ENCODE peak calls at places on chromosomes 6 and 20, in seven cellular contexts. P is HT-29; A is foreskin fibroblast; M is neural crest cell; H is left ventricle myocardium inferior; Y is HT1080; V is activated CD4-positive, CD25-positive, alpha-beta regulatory T cell. I is an unnamed sample.

GRCh38 chr6:136052046-136052445 is 198.1 kb downstream of the MTFR2 start:
- DNase-seq in P (no peak), A (no peak), M (no peak), H (no peak), Y (no peak), V (no peak), I (no peak)

GRCh38 chr6:112482373-112482772 is 135.2 kb downstream of the RFPL4B start:
- DNase-seq in P (no peak), A (no peak), M (no peak), H (no peak), Y (no peak), V (no peak), I (no peak)

GRCh38 chr6:116393430-116393829 is 22.7 kb downstream of the DSE start:
- DNase-seq in P (no peak), A (no peak), M (no peak), H (no peak), Y (no peak), V (no peak), I (no peak)

GRCh38 chr6:33420493-33421343 is 853 bp downstream of the SYNGAP1 start:
- DNase-seq in P (no peak), A (no peak), M (no peak), H (no peak), Y (no peak), V (no peak), I (no peak)

GRCh38 chr6:95743591-95743990 is 166.3 kb downstream of the MANEA start:
- DNase-seq in P (no peak), A (no peak), M (no peak), H (no peak), Y (no peak), V (no peak), I (no peak)

GRCh38 chr20:1005452-1006027 is 3.4 kb upstream of the RSPO4 start:
- DNase-seq in P (peak; percentile 65), A (peak; percentile 16), M (no peak), H (no peak), Y (peak; percentile 36), V (no peak), I (no peak)

GRCh38 chr6:113570176-113570575 is 287.0 kb upstream of the MARCKS start:
- DNase-seq in P (no peak), A (no peak), M (no peak), H (no peak), Y (no peak), V (no peak), I (no peak)

GRCh38 chr6:28814032-28814976 is 109.5 kb downstream of the TRIM27 start:
- DNase-seq in P (no peak), A (no peak), M (no peak), H (no peak), Y (no peak), V (no peak), I (no peak)

GRCh38 chr20:62063601-62063980 is 2.1 kb downstream of the TAF4 start:
- DNase-seq in P (no peak), A (no peak), M (peak; percentile 14), H (no peak), Y (no peak), V (no peak), I (no peak)

GRCh38 chr6:81890846-81891245 is 138.4 kb upstream of the TENT5A start:
- DNase-seq in P (no peak), A (peak; percentile 89), M (no peak), H (no peak), Y (peak; percentile 15), V (no peak), I (peak; percentile 54)

GRCh38 chr6:15247750-15248450 is 2.0 kb downstream of the JARID2 start:
- DNase-seq in P (peak; percentile 54), A (no peak), M (peak; percentile 47), H (peak; percentile 61), Y (peak; percentile 51), V (peak; percentile 62), I (no peak)

GRCh38 chr20:50635676-50636600 is 55.4 kb downstream of the RIPOR3 start:
- DNase-seq in P (peak; percentile 89), A (no peak), M (peak; percentile 70), H (peak; percentile 73), Y (peak; percentile 41), V (peak; percentile 12), I (no peak)

GRCh38 chr6:144314003-144314485 is 28.9 kb downstream of the UTRN start:
- DNase-seq in P (peak; percentile 14), A (peak; percentile 34), M (no peak), H (peak; percentile 70), Y (no peak), V (no peak), I (peak; percentile 53)

GRCh38 chr6:163531122-163531521 is 116.6 kb downstream of the QKI start:
- DNase-seq in P (no peak), A (no peak), M (no peak), H (no peak), Y (no peak), V (no peak), I (no peak)

GRCh38 chr6:139713416-139713815 is 339.0 kb upstream of the CITED2 start:
- DNase-seq in P (no peak), A (no peak), M (no peak), H (no peak), Y (no peak), V (no peak), I (no peak)

GRCh38 chr20:22387452-22387851 is 196.9 kb downstream of the FOXA2 start:
- DNase-seq in P (no peak), A (no peak), M (no peak), H (no peak), Y (peak; percentile 39), V (no peak), I (no peak)

GRCh38 chr6:86686496-86686895 is 250.8 kb upstream of the HTR1E start:
- DNase-seq in P (no peak), A (no peak), M (no peak), H (no peak), Y (no peak), V (no peak), I (no peak)

GRCh38 chr20:63085087-63085861 is 78.5 kb upstream of the BHLHE23 start:
- DNase-seq in P (peak; percentile 19), A (no peak), M (no peak), H (no peak), Y (no peak), V (no peak), I (no peak)

GRCh38 chr20:44319880-44320422 is 8.9 kb upstream of the FITM2 start:
- DNase-seq in P (no peak), A (no peak), M (no peak), H (no peak), Y (no peak), V (no peak), I (no peak)

GRCh38 chr6:30770164-30770563 is 25.8 kb upstream of the IER3 start:
- DNase-seq in P (no peak), A (no peak), M (no peak), H (no peak), Y (no peak), V (no peak), I (no peak)

GRCh38 chr20:3109350-3110302 is 25.1 kb upstream of the AVP start:
- DNase-seq in P (no peak), A (no peak), M (no peak), H (no peak), Y (no peak), V (no peak), I (no peak)

GRCh38 chr6:42505377-42505702 is 53.6 kb upstream of the TRERF1 start:
- DNase-seq in P (no peak), A (peak; percentile 51), M (no peak), H (no peak), Y (peak; percentile 81), V (no peak), I (no peak)

GRCh38 chr6:121944361-121944760 is 455.1 kb upstream of the HSF2 start:
- DNase-seq in P (no peak), A (peak; percentile 14), M (no peak), H (no peak), Y (peak; percentile 11), V (no peak), I (no peak)

GRCh38 chr6:70151616-70152015 is 151.3 kb downstream of the COL9A1 start:
- DNase-seq in P (no peak), A (no peak), M (no peak), H (no peak), Y (peak; percentile 16), V (no peak), I (no peak)

GRCh38 chr20:60507087-60507684 is 549.0 kb downstream of the CDH26 start:
- DNase-seq in P (no peak), A (no peak), M (no peak), H (no peak), Y (no peak), V (no peak), I (no peak)

GRCh38 chr20:34023937-34024732 is 30.4 kb downstream of the RALY start:
- DNase-seq in P (no peak), A (no peak), M (no peak), H (no peak), Y (no peak), V (no peak), I (no peak)

GRCh38 chr20:59118855-59119254 is 44.8 kb upstream of the ZNF831 start:
- DNase-seq in P (no peak), A (no peak), M (no peak), H (no peak), Y (no peak), V (no peak), I (no peak)

GRCh38 chr6:33848498-33848897 is 44.7 kb upstream of the MLN start:
- DNase-seq in P (no peak), A (no peak), M (no peak), H (no peak), Y (no peak), V (no peak), I (no peak)

GRCh38 chr6:3324262-3324942 is 65.7 kb downstream of the PSMG4 start:
- DNase-seq in P (no peak), A (peak; percentile 25), M (no peak), H (no peak), Y (peak; percentile 95), V (no peak), I (peak; percentile 47)

GRCh38 chr6:121849477-121849876 is 414.0 kb downstream of the GJA1 start:
- DNase-seq in P (peak; percentile 82), A (peak; percentile 54), M (peak; percentile 50), H (peak; percentile 17), Y (peak; percentile 53), V (no peak), I (peak; percentile 71)

GRCh38 chr20:64065062-64065972 is 2.3 kb downstream of the TCEA2 start:
- DNase-seq in P (no peak), A (no peak), M (no peak), H (no peak), Y (no peak), V (no peak), I (no peak)

GRCh38 chr20:35599776-35600120 is 15.9 kb upstream of the SPAG4 start:
- DNase-seq in P (no peak), A (no peak), M (no peak), H (no peak), Y (no peak), V (no peak), I (no peak)

GRCh38 chr20:45363611-45364492 is 896 bp downstream of the SYS1 start:
- DNase-seq in P (no peak), A (no peak), M (no peak), H (no peak), Y (no peak), V (no peak), I (no peak)

GRCh38 chr20:18694071-18694470 is 106.2 kb downstream of the DTD1 start:
- DNase-seq in P (no peak), A (no peak), M (no peak), H (no peak), Y (no peak), V (no peak), I (no peak)

GRCh38 chr6:167937948-167938911 is 59.2 kb upstream of the KIF25 start:
- DNase-seq in P (no peak), A (no peak), M (no peak), H (no peak), Y (peak; percentile 6), V (no peak), I (no peak)